ENCODE peak calls at places on chromosome 3, in eight cellular contexts. W is prostate gland, J is HepG2, Z is endothelial cell of umbilical vein, D is K562, H is GM12891, X is stomach, S is GM12878. G is an unnamed sample.

GRCh38 chr3:54822206-54822605 is 105.7 kb downstream of the LRTM1 start:
- DNase-seq in D (no peak), J (no peak), Z (no peak), H (no peak), S (no peak), W (peak; percentile 36), X (no peak), G (peak; percentile 25)

GRCh38 chr3:47413751-47414150 is 32.9 kb downstream of the PTPN23 start:
- DNase-seq in W (no peak), S (no peak), X (no peak), H (no peak), D (no peak), J (no peak), Z (no peak), G (no peak)

GRCh38 chr3:9500108-9501050 is 53.2 kb downstream of the LHFPL4 start:
- DNase-seq in D (peak; percentile 78), X (peak; percentile 60), J (peak; percentile 28), H (peak; percentile 84), Z (peak; percentile 52), S (no peak), W (peak; percentile 28), G (peak; percentile 66)

GRCh38 chr3:128603811-128604447 is 46.7 kb downstream of the RPN1 start:
- DNase-seq in Z (no peak), S (no peak), W (no peak), J (no peak), X (no peak), D (peak; percentile 30), H (no peak), G (no peak)

GRCh38 chr3:120773932-120774331 is 31.4 kb downstream of the GTF2E1 start:
- DNase-seq in J (no peak), Z (no peak), X (no peak), S (no peak), W (no peak), H (no peak), D (peak; percentile 21), G (no peak)

GRCh38 chr3:14823910-14824629 is 5.3 kb downstream of the FGD5 start:
- DNase-seq in Z (no peak), S (no peak), H (no peak), J (no peak), D (no peak), X (no peak), W (peak; percentile 14), G (no peak)

GRCh38 chr3:160830792-160831191 is 74.8 kb downstream of the PPM1L start:
- DNase-seq in Z (no peak), X (no peak), S (no peak), W (no peak), D (no peak), H (no peak), J (no peak), G (no peak)

GRCh38 chr3:63862804-63863149 is 828 bp downstream of the THOC7 start:
- DNase-seq in J (peak; percentile 7), X (no peak), W (no peak), S (no peak), Z (no peak), D (no peak), H (peak; percentile 6), G (no peak)

GRCh38 chr3:185757176-185757575 is 67.7 kb downstream of the IGF2BP2 start:
- DNase-seq in H (no peak), Z (peak; percentile 45), X (no peak), W (no peak), J (no peak), D (no peak), S (no peak), G (no peak)

GRCh38 chr3:42099020-42099765 is 8.0 kb downstream of the TRAK1 start:
- DNase-seq in X (no peak), H (no peak), S (no peak), J (no peak), Z (no peak), W (no peak), D (no peak), G (no peak)

GRCh38 chr3:39216176-39216790 is 23.9 kb upstream of the XIRP1 start:
- DNase-seq in Z (no peak), J (no peak), H (peak; percentile 43), X (no peak), W (no peak), D (no peak), S (peak; percentile 68), G (peak; percentile 21)

GRCh38 chr3:43870110-43870509 is 179.4 kb downstream of the ABHD5 start:
- DNase-seq in Z (peak; percentile 77), W (peak; percentile 3), S (no peak), D (no peak), H (no peak), X (no peak), J (no peak), G (no peak)

GRCh38 chr3:150149651-150150051 is 179.0 kb upstream of the PFN2 start:
- DNase-seq in D (no peak), S (no peak), W (peak; percentile 66), J (no peak), H (no peak), Z (no peak), X (no peak), G (no peak)

GRCh38 chr3:102573483-102574028 is 138.7 kb downstream of the ZPLD1 start:
- DNase-seq in W (no peak), S (no peak), H (no peak), J (no peak), X (no peak), Z (no peak), D (no peak), G (no peak)
- TF ChIP-seq POLR2AphosphoS5 in W (peak; percentile 34), S (no peak), H (no peak), J (no peak), X (no peak), Z (no peak), D (no peak), G (no peak)

GRCh38 chr3:183635431-183636220 is at the start of gene KLHL24:
- DNase-seq in J (peak; percentile 89), Z (peak; percentile 93), H (peak; percentile 83), X (peak; percentile 94), W (peak; percentile 95), D (peak; percentile 96), S (peak; percentile 60), G (peak; percentile 95)

GRCh38 chr3:183638092-183638644 is 2.7 kb downstream of the KLHL24 start:
- DNase-seq in D (no peak), S (no peak), H (no peak), J (no peak), X (no peak), Z (peak; percentile 50), W (no peak), G (no peak)

GRCh38 chr3:183637106-183637486 is 1.7 kb downstream of the KLHL24 start:
- DNase-seq in W (no peak), J (no peak), D (no peak), S (no peak), H (no peak), X (no peak), Z (no peak), G (no peak)

GRCh38 chr3:183635107-183635430 is 354 bp upstream of the KLHL24 start:
- DNase-seq in Z (no peak), W (no peak), J (no peak), S (no peak), X (no peak), D (no peak), H (no peak), G (no peak)

DNA sequence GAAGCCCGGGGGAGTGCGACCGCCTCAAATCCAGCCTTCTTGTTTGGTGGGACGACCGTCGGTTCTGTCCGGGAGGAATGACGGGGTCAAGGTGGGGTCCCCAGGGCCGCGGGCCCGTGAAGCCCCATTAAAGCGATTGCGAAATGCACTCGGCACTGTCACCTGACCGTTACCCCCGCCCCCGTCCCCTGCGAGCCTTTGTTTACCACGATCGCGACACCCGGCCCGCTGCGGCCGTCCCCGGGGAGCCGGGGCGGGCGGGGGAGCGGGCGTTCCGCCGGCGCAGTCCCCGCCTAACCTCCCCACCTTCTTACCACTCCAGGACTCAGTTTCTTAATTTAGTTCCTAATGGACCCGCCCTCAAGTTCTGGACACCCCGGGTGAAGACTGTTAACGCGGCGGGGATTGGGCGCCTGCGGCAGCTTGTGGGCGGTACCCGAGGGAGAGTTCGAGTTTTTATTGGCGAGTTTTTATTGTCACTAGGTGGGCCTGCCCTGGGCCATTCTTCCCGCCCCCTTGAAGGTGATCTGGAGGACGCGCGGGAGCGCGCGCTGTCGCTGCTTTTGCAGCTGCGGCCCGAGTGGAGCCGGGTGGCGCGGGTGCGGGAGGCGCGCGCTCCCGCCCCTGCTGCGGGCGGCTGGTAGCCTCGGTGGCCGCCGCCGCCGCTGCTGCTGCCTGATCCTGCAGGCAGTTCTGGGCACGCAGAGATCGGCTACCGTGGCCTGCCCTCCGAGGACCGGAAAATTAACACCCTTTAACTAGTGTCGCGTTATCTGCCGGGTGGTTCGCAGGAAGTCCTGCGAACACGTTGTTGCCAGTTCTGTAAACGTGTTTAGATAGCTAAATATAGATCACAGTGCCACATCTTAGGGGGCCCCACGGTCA is 1.0 kb downstream of the KLHL24 start:
- DNase-seq in X (peak; percentile 95), Z (peak; percentile 97), J (peak; percentile 95), H (peak; percentile 67), W (peak; percentile 97), D (peak; percentile 98), S (peak; percentile 75), G (peak; percentile 96)
- TF ChIP-seq POLR2A in X (no peak), Z (no peak), J (peak; percentile 56), H (peak; percentile 72), W (peak; percentile 79), D (peak; percentile 70), S (peak; percentile 79), G (peak; percentile 74)

GRCh38 chr3:143067201-143067600 is 52.4 kb upstream of the CHST2 start:
- DNase-seq in S (no peak), Z (no peak), H (no peak), D (no peak), J (no peak), X (no peak), W (no peak), G (no peak)

GRCh38 chr3:143066033-143066432 is 53.5 kb upstream of the CHST2 start:
- DNase-seq in W (no peak), J (no peak), D (no peak), S (no peak), H (no peak), Z (no peak), X (no peak), G (no peak)

GRCh38 chr3:143063018-143063417 is 56.6 kb upstream of the CHST2 start:
- DNase-seq in X (no peak), Z (peak; percentile 29), D (no peak), H (no peak), S (no peak), J (no peak), W (no peak), G (no peak)

GRCh38 chr3:143064777-143065176 is 54.8 kb upstream of the CHST2 start:
- DNase-seq in D (no peak), X (no peak), W (no peak), Z (no peak), S (no peak), H (no peak), J (peak; percentile 23), G (no peak)

GRCh38 chr3:143065364-143065763 is 54.2 kb upstream of the CHST2 start:
- DNase-seq in D (no peak), J (no peak), X (no peak), S (no peak), W (no peak), H (no peak), Z (no peak), G (no peak)
- TF ChIP-seq POLR2AphosphoS5 in D (no peak), J (no peak), X (no peak), S (peak; percentile 28), W (no peak), H (no peak), Z (no peak), G (no peak)

DNA sequence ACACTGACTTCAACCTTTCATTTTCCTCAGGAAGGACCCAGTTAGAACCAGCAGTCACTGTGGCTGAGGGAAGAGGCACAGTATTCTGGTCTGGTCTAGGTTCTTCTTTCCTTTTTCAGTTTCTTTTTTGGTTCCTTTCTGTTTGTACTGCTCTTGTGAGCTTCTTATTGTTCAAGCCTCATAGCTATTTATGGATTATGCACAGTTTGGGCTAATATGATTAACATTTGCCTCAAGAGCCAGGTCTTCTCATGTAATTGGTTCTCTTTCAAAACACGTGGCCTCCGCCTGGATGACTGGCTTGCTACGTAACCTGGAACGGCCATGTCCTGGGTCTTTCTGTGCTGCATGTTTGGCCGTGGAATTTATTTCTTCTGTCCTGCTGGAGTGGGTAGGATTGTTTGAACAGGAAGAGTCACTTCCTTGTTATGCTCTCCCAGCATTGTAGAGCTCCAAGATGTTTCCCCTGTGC is 43.3 kb downstream of the RBMS3 start:
- DNase-seq in W (no peak), Z (peak; percentile 98), D (no peak), S (peak; percentile 84), X (peak; percentile 27), J (no peak), H (peak; percentile 7), G (peak; percentile 11)
- TF ChIP-seq POLR2A in W (no peak), Z (peak; percentile 69), D (no peak), S (no peak), X (no peak), J (no peak), H (no peak), G (no peak)

G was measured in transverse colon.